ENCODE peak calls at places on chromosome 16, in seven cellular contexts. One of them, this sample, is unnamed.

GRCh38 chr16:51157698-51158097 is 6.6 kb upstream of the SALL1 start:
- DNase-seq in left lung: no peak
- DNase-seq in A549: no peak
- DNase-seq in AG04450: no peak
- DNase-seq in kidney: no peak
- DNase-seq in heart left ventricle: no peak
- DNase-seq in stomach: no peak
- DNase-seq in this sample: no peak

GRCh38 chr16:15485175-15485574 is 50.8 kb downstream of the BMERB1 start:
- DNase-seq in left lung: no peak
- DNase-seq in A549: no peak
- DNase-seq in AG04450: no peak
- DNase-seq in kidney: no peak
- DNase-seq in heart left ventricle: no peak
- DNase-seq in stomach: no peak
- DNase-seq in this sample: no peak

GRCh38 chr16:9457215-9457614 is 365.8 kb downstream of the HAPSTR1 start:
- DNase-seq in left lung: no peak
- DNase-seq in A549: no peak
- DNase-seq in AG04450: no peak
- DNase-seq in kidney: no peak
- DNase-seq in heart left ventricle: no peak
- DNase-seq in stomach: no peak
- DNase-seq in this sample: no peak

GRCh38 chr16:1859650-1860049 is 12.3 kb downstream of the MEIOB start:
- DNase-seq in left lung: no peak
- DNase-seq in A549: no peak
- DNase-seq in AG04450: no peak
- DNase-seq in kidney: no peak
- DNase-seq in heart left ventricle: no peak
- DNase-seq in stomach: peak
- DNase-seq in this sample: no peak

GRCh38 chr16:77599793-77600415 is 122.4 kb upstream of the NUDT7 start:
- DNase-seq in left lung: no peak
- DNase-seq in A549: peak
- DNase-seq in AG04450: no peak
- DNase-seq in kidney: no peak
- DNase-seq in heart left ventricle: no peak
- DNase-seq in stomach: no peak
- DNase-seq in this sample: no peak

GRCh38 chr16:10519297-10519696 is 61.1 kb downstream of the EMP2 start:
- DNase-seq in left lung: no peak
- DNase-seq in A549: no peak
- DNase-seq in AG04450: no peak
- DNase-seq in kidney: no peak
- DNase-seq in heart left ventricle: no peak
- DNase-seq in stomach: no peak
- DNase-seq in this sample: no peak

GRCh38 chr16:85459529-85460251 is 153.4 kb upstream of the GSE1 start:
- DNase-seq in left lung: no peak
- DNase-seq in A549: no peak
- DNase-seq in AG04450: no peak
- DNase-seq in kidney: no peak
- DNase-seq in heart left ventricle: no peak
- DNase-seq in stomach: peak
- DNase-seq in this sample: no peak

GRCh38 chr16:16966439-16966838 is 504.3 kb downstream of the XYLT1 start:
- DNase-seq in left lung: no peak
- DNase-seq in A549: no peak
- DNase-seq in AG04450: no peak
- DNase-seq in kidney: no peak
- DNase-seq in heart left ventricle: no peak
- DNase-seq in stomach: no peak
- DNase-seq in this sample: no peak

GRCh38 chr16:84319146-84319760 is 24.6 kb downstream of the WFDC1 start:
- DNase-seq in left lung: no peak
- DNase-seq in A549: no peak
- DNase-seq in AG04450: no peak
- DNase-seq in kidney: peak
- DNase-seq in heart left ventricle: no peak
- DNase-seq in stomach: no peak
- DNase-seq in this sample: no peak

GRCh38 chr16:51719376-51719775 is 568.3 kb upstream of the SALL1 start:
- DNase-seq in left lung: no peak
- DNase-seq in A549: no peak
- DNase-seq in AG04450: no peak
- DNase-seq in kidney: no peak
- DNase-seq in heart left ventricle: no peak
- DNase-seq in stomach: no peak
- DNase-seq in this sample: no peak

GRCh38 chr16:78800535-78800934 is 701.1 kb downstream of the WWOX start:
- DNase-seq in left lung: no peak
- DNase-seq in A549: no peak
- DNase-seq in AG04450: no peak
- DNase-seq in kidney: no peak
- DNase-seq in heart left ventricle: no peak
- DNase-seq in stomach: no peak
- DNase-seq in this sample: no peak

GRCh38 chr16:87851601-87852000 is 17.7 kb downstream of the SLC7A5 start:
- DNase-seq in left lung: peak
- DNase-seq in A549: no peak
- DNase-seq in AG04450: no peak
- DNase-seq in kidney: no peak
- DNase-seq in heart left ventricle: no peak
- DNase-seq in stomach: no peak
- DNase-seq in this sample: no peak

GRCh38 chr16:87734644-87735043 is 31.1 kb downstream of the KLHDC4 start:
- DNase-seq in left lung: no peak
- DNase-seq in A549: no peak
- DNase-seq in AG04450: no peak
- DNase-seq in kidney: no peak
- DNase-seq in heart left ventricle: no peak
- DNase-seq in stomach: no peak
- DNase-seq in this sample: no peak

DNA sequence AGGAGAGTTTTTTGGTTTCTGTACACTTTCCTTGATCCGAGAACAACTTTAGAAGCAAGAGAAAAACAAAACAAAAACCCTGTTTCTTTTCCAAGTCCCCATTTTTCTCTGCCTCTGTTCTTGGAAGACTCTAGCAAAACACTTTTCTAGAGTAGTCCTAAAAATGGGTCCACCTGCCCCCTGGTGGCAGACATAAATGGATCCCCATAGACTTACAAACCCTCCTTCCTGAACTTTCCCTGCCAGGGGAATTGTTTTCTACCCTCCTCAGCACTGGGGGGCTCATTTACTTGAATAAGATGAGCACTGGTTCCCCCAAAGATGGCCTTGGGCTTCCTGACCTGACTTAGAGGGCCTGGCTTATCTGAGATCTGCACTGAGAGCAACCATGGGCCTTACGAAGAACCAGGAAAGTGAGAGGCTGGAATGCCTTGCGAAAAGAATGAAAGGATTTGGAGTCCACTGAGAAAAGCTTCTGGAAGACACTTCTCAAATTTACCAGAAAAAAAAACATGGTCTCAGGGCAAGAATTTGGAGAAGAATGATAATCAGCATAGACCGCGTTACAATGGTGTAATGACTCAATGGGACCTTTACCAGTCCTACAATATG is 48.0 kb upstream of the CDYL2 start:
- DNase-seq in left lung: no peak
- DNase-seq in A549: peak
- DNase-seq in AG04450: no peak
- DNase-seq in kidney: no peak
- DNase-seq in heart left ventricle: no peak
- DNase-seq in stomach: no peak
- DNase-seq in this sample: no peak
- TF ChIP-seq CTCF in left lung: no peak
- TF ChIP-seq CTCF in A549: peak
- TF ChIP-seq CTCF in AG04450: peak
- TF ChIP-seq CTCF in kidney: no peak
- TF ChIP-seq CTCF in heart left ventricle: no peak
- TF ChIP-seq CTCF in stomach: no peak
- TF ChIP-seq CTCF in this sample: peak

GRCh38 chr16:25411376-25412081 is 153.9 kb upstream of the ZKSCAN2 start:
- DNase-seq in left lung: no peak
- DNase-seq in A549: no peak
- DNase-seq in AG04450: no peak
- DNase-seq in kidney: no peak
- DNase-seq in heart left ventricle: no peak
- DNase-seq in stomach: no peak
- DNase-seq in this sample: no peak
- H3K27ac ChIP-seq in left lung: no peak
- H3K27ac ChIP-seq in A549: no peak
- H3K27ac ChIP-seq in AG04450: no peak
- H3K27ac ChIP-seq in kidney: no peak
- H3K27ac ChIP-seq in heart left ventricle: no peak
- H3K27ac ChIP-seq in stomach: no peak
- H3K27ac ChIP-seq in this sample: no peak

GRCh38 chr16:2874032-2874431 is 9.0 kb upstream of the FLYWCH2 start:
- DNase-seq in left lung: no peak
- DNase-seq in A549: no peak
- DNase-seq in AG04450: no peak
- DNase-seq in kidney: no peak
- DNase-seq in heart left ventricle: no peak
- DNase-seq in stomach: no peak
- DNase-seq in this sample: no peak

GRCh38 chr16:2874584-2875362 is 8.2 kb upstream of the FLYWCH2 start:
- DNase-seq in left lung: peak
- DNase-seq in A549: peak
- DNase-seq in AG04450: no peak
- DNase-seq in kidney: peak
- DNase-seq in heart left ventricle: peak
- DNase-seq in stomach: peak
- DNase-seq in this sample: peak

GRCh38 chr16:2867987-2868789 is 10.2 kb upstream of the PRSS22 start:
- DNase-seq in left lung: peak
- DNase-seq in A549: peak
- DNase-seq in AG04450: peak
- DNase-seq in kidney: peak
- DNase-seq in heart left ventricle: peak
- DNase-seq in stomach: peak
- DNase-seq in this sample: peak

GRCh38 chr16:2869502-2870064 is 11.6 kb upstream of the PRSS22 start:
- DNase-seq in left lung: no peak
- DNase-seq in A549: no peak
- DNase-seq in AG04450: no peak
- DNase-seq in kidney: no peak
- DNase-seq in heart left ventricle: no peak
- DNase-seq in stomach: no peak
- DNase-seq in this sample: no peak

DNA sequence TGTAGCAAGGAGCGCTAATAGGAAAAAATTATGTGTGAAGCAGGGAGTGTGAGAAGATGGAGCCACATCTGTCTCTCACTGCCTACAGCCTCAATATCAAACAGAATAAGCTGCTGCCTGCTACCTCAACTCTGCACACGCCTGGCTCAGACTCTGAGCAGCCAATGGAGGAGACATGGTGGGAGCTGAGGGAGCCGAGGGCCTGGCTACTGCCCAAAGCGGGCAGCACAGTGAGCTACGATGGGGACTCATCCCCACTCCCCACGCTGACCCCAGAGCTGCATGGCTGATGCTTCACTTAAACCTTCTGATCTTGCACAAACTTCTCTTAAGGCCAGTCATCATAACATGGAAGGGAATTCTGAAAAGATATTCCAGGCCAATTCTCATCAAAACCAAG is 11.1 kb upstream of the FLYWCH2 start:
- DNase-seq in left lung: peak
- DNase-seq in A549: no peak
- DNase-seq in AG04450: no peak
- DNase-seq in kidney: no peak
- DNase-seq in heart left ventricle: no peak
- DNase-seq in stomach: no peak
- DNase-seq in this sample: no peak
- TF ChIP-seq CTCF in left lung: no peak
- TF ChIP-seq CTCF in A549: no peak
- TF ChIP-seq CTCF in AG04450: no peak
- TF ChIP-seq CTCF in kidney: no peak
- TF ChIP-seq CTCF in heart left ventricle: no peak
- TF ChIP-seq CTCF in stomach: no peak
- TF ChIP-seq CTCF in this sample: no peak

GRCh38 chr16:57373117-57373947 is 1.0 kb downstream of the CX3CL1 start:
- DNase-seq in left lung: no peak
- DNase-seq in A549: no peak
- DNase-seq in AG04450: no peak
- DNase-seq in kidney: no peak
- DNase-seq in heart left ventricle: no peak
- DNase-seq in stomach: no peak
- DNase-seq in this sample: no peak

GRCh38 chr16:57372372-57373116 is at the start of gene CX3CL1:
- DNase-seq in left lung: peak
- DNase-seq in A549: no peak
- DNase-seq in AG04450: no peak
- DNase-seq in kidney: peak
- DNase-seq in heart left ventricle: peak
- DNase-seq in stomach: peak
- DNase-seq in this sample: no peak

GRCh38 chr16:57374067-57374534 is 1.8 kb downstream of the CX3CL1 start:
- DNase-seq in left lung: no peak
- DNase-seq in A549: no peak
- DNase-seq in AG04450: no peak
- DNase-seq in kidney: no peak
- DNase-seq in heart left ventricle: no peak
- DNase-seq in stomach: no peak
- DNase-seq in this sample: no peak

GRCh38 chr16:57367111-57367752 is 5.1 kb upstream of the CX3CL1 start:
- DNase-seq in left lung: no peak
- DNase-seq in A549: no peak
- DNase-seq in AG04450: no peak
- DNase-seq in kidney: peak
- DNase-seq in heart left ventricle: no peak
- DNase-seq in stomach: no peak
- DNase-seq in this sample: no peak

DNA sequence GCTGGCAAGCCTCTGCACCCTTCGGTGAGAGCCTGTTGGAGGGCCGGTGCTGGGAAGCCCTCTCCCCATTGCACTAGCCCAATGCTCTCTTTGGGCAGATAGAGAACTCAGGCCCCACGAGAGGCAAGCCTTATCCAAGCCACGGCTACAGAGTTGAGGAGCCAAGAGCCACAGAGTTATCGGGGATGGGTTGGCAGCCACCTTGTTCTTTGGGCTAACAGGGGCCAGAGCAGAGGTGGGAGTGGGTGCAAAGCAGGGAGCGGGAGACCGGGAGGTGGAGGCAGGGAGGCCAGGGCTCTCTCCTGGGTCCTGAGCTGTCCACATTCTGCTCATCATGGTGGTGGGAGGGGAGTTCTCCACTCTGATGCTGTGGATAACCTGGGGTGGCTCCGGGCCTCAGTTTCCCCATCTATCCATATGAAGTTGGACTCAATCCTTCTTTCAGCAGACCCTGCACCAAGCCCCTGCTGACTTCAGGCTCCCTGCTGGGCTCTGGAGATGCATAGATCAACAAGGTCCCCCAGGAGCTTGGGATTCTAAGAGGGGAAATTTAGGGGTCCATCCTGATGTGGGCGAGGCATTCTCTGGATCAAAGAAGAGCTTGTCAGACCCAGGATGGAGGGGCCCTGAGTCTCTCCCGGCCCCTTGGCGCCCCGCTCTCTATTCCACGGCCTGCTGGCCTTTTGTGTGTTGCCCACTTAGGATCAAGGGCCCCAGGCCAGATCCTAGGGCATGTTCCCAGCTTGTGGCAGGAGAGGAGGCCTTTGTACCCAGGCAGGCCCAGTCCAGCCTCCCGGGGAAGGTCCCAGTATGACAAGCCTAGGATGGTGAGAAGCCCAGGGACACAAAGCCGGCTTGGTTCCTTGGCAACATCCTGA is 557 bp upstream of the CX3CL1 start:
- DNase-seq in left lung: peak
- DNase-seq in A549: no peak
- DNase-seq in AG04450: no peak
- DNase-seq in kidney: peak
- DNase-seq in heart left ventricle: no peak
- DNase-seq in stomach: no peak
- DNase-seq in this sample: no peak
- H3K27ac ChIP-seq in left lung: peak
- H3K27ac ChIP-seq in A549: peak
- H3K27ac ChIP-seq in AG04450: no peak
- H3K27ac ChIP-seq in kidney: peak
- H3K27ac ChIP-seq in heart left ventricle: peak
- H3K27ac ChIP-seq in stomach: peak
- H3K27ac ChIP-seq in this sample: no peak

This sample was measured in CD4-positive, alpha-beta T cell.